ENCODE peak calls at places on chromosomes 7 and 10, in four cellular contexts. J is activated naive CD8-positive, alpha-beta T cell treated with anti-CD3 and anti-CD28 coated beads, Interleukin-2, amount 50 U/mL, for 24 hours; G is upper lobe of right lung; B is activated naive CD4-positive, alpha-beta T cell treated with anti-CD3 and anti-CD28 coated beads, Interleukin-2, amount 50 U/mL, for 72 hours. R is an unnamed sample.

GRCh38 chr10:17061418-17061817 is 68.2 kb downstream of the CUBN start:
- ATAC-seq in J (peak; percentile 43), G (no peak), B (peak; percentile 34), R (no peak)

GRCh38 chr10:37732685-37733084 is 124.7 kb downstream of the ZNF248 start:
- ATAC-seq in J (no peak), G (no peak), B (no peak), R (no peak)

GRCh38 chr7:74051629-74052410 is 23.8 kb downstream of the ELN start:
- ATAC-seq in J (no peak), G (peak; percentile 66), B (no peak), R (peak; percentile 52)

GRCh38 chr10:114623155-114623554 is 34.9 kb downstream of the ABLIM1 start:
- ATAC-seq in J (no peak), G (no peak), B (no peak), R (no peak)

GRCh38 chr10:51092402-51092801 is 18.1 kb downstream of the PRKG1 start:
- ATAC-seq in J (no peak), G (peak; percentile 35), B (no peak), R (no peak)

GRCh38 chr7:27095050-27095896 is 527 bp downstream of the HOXA1 start:
- ATAC-seq in J (no peak), G (no peak), B (peak; percentile 3), R (peak; percentile 1)

GRCh38 chr10:131724891-131725735 is 175.7 kb upstream of the PPP2R2D start:
- ATAC-seq in J (no peak), G (no peak), B (no peak), R (no peak)

GRCh38 chr10:77849039-77849664 is 77.4 kb downstream of the DLG5 start:
- ATAC-seq in J (no peak), G (no peak), B (no peak), R (no peak)

GRCh38 chr10:93552780-93553179 is 13.7 kb upstream of the FFAR4 start:
- ATAC-seq in J (no peak), G (no peak), B (no peak), R (no peak)

GRCh38 chr10:22259280-22259679 is 41.5 kb upstream of the EBLN1 start:
- ATAC-seq in J (peak; percentile 78), G (no peak), B (peak; percentile 66), R (no peak)

GRCh38 chr10:117348236-117348635 is 27.0 kb downstream of the PDZD8 start:
- ATAC-seq in J (no peak), G (no peak), B (no peak), R (peak; percentile 63)

GRCh38 chr7:128801008-128801407 is 9.2 kb downstream of the CCDC136 start:
- ATAC-seq in J (no peak), G (no peak), B (no peak), R (no peak)

GRCh38 chr10:48509974-48510692 is 94.7 kb downstream of the ARHGAP22 start:
- ATAC-seq in J (no peak), G (no peak), B (no peak), R (peak; percentile 20)

GRCh38 chr7:112001089-112001826 is 204.9 kb downstream of the DOCK4 start:
- ATAC-seq in J (no peak), G (peak; percentile 38), B (no peak), R (peak; percentile 77)

GRCh38 chr7:117019786-117020604 is 66.7 kb downstream of the ST7 start:
- ATAC-seq in J (no peak), G (peak; percentile 85), B (no peak), R (peak; percentile 95)

GRCh38 chr10:5526691-5527331 is 2.0 kb downstream of the CALML3 start:
- ATAC-seq in J (no peak), G (no peak), B (no peak), R (no peak)

GRCh38 chr7:113504691-113505090 is 386.3 kb upstream of the SMIM30 start:
- ATAC-seq in J (no peak), G (no peak), B (no peak), R (no peak)

GRCh38 chr7:51246258-51247245 is 70.1 kb downstream of the COBL start:
- ATAC-seq in J (no peak), G (no peak), B (no peak), R (no peak)

GRCh38 chr10:19930936-19931859 is 115.0 kb downstream of the PLXDC2 start:
- ATAC-seq in J (no peak), G (peak; percentile 81), B (no peak), R (peak; percentile 95)